ENCODE peak calls at places on chromosomes 11 and 22, in eight cellular contexts. H is amniotic stem cell; C is RCC 7860; Z is T1000; L is NCI-H1105; J is K562; M is KG1; V is stimulated activated CD4-positive, alpha-beta T cell treated with anti-CD3 and anti-CD28 coated beads, Interleukin-12 subunit alpha, Interleukin-12 subunit beta, amount 100 ng/mL, for 24 hours. G is an unnamed sample.

GRCh38 chr11:64146036-64146943 is 19.6 kb downstream of the MACROD1 start:
- DNase-seq in H (no peak), C (peak), Z (peak), L (no peak), J (peak), M (peak), V (peak), G (peak)

GRCh38 chr11:84549221-84549620 is 1077.9 kb downstream of the DLG2 start:
- DNase-seq in H (no peak), C (no peak), Z (no peak), L (no peak), J (no peak), M (no peak), V (no peak), G (no peak)

GRCh38 chr11:128505449-128506058 is 81.8 kb downstream of the ETS1 start:
- DNase-seq in H (no peak), C (no peak), Z (no peak), L (no peak), J (no peak), M (no peak), V (no peak), G (peak)

GRCh38 chr11:124837491-124837856 is 27.8 kb upstream of the ROBO3 start:
- DNase-seq in H (peak), C (peak), Z (peak), L (peak), J (peak), M (peak), V (no peak), G (no peak)

GRCh38 chr22:49367016-49367697 is 460.5 kb downstream of the BRD1 start:
- DNase-seq in H (no peak), C (no peak), Z (no peak), L (no peak), J (no peak), M (no peak), V (no peak), G (no peak)

GRCh38 chr22:47401976-47402770 is 639.7 kb downstream of the TBC1D22A start:
- DNase-seq in H (no peak), C (no peak), Z (no peak), L (no peak), J (no peak), M (no peak), V (no peak), G (no peak)

GRCh38 chr11:63917685-63918523 is 940 bp upstream of the RCOR2 start:
- DNase-seq in H (no peak), C (no peak), Z (no peak), L (no peak), J (peak), M (no peak), V (no peak), G (peak)

GRCh38 chr11:134482865-134483264 is 70.8 kb upstream of the B3GAT1 start:
- DNase-seq in H (no peak), C (no peak), Z (no peak), L (no peak), J (no peak), M (no peak), V (no peak), G (no peak)

GRCh38 chr11:114290503-114291239 is 5.5 kb upstream of the NNMT start:
- DNase-seq in H (no peak), C (no peak), Z (no peak), L (no peak), J (no peak), M (no peak), V (no peak), G (no peak)

GRCh38 chr11:83725161-83725560 is 439.0 kb upstream of the CCDC90B start:
- DNase-seq in H (no peak), C (no peak), Z (no peak), L (no peak), J (no peak), M (no peak), V (no peak), G (no peak)

GRCh38 chr11:102792604-102793003 is 5.4 kb downstream of the MMP1 start:
- DNase-seq in H (no peak), C (no peak), Z (no peak), L (no peak), J (no peak), M (no peak), V (no peak), G (no peak)

GRCh38 chr11:118056806-118057205 is 20.1 kb upstream of the TMPRSS4 start:
- DNase-seq in H (no peak), C (no peak), Z (no peak), L (no peak), J (no peak), M (no peak), V (no peak), G (no peak)

GRCh38 chr22:44711701-44712100 is 9.7 kb downstream of the PRR5 start:
- DNase-seq in H (no peak), C (no peak), Z (no peak), L (no peak), J (no peak), M (no peak), V (no peak), G (no peak)

GRCh38 chr11:102495161-102496042 is 35.1 kb downstream of the MMP7 start:
- DNase-seq in H (peak), C (peak), Z (no peak), L (peak), J (peak), M (peak), V (no peak), G (no peak)

GRCh38 chr11:112665291-112665690 is 295.9 kb upstream of the NCAM1 start:
- DNase-seq in H (no peak), C (no peak), Z (no peak), L (no peak), J (no peak), M (no peak), V (no peak), G (no peak)

GRCh38 chr11:1628506-1629325 is 859 bp upstream of the KRTAP5-5 start:
- DNase-seq in H (no peak), C (no peak), Z (no peak), L (no peak), J (peak), M (no peak), V (peak), G (peak)

GRCh38 chr11:101553891-101554292 is 29.9 kb downstream of the TRPC6 start:
- DNase-seq in H (no peak), C (no peak), Z (no peak), L (no peak), J (no peak), M (no peak), V (no peak), G (no peak)

GRCh38 chr11:68497761-68498160 is 37.2 kb downstream of the PPP6R3 start:
- DNase-seq in H (no peak), C (no peak), Z (no peak), L (no peak), J (no peak), M (no peak), V (no peak), G (no peak)

GRCh38 chr11:132779487-132779886 is 752.8 kb downstream of the OPCML start:
- DNase-seq in H (no peak), C (no peak), Z (no peak), L (no peak), J (no peak), M (no peak), V (no peak), G (no peak)

GRCh38 chr22:50730941-50731661 is 6.9 kb upstream of the ACR start:
- DNase-seq in H (no peak), C (no peak), Z (no peak), L (no peak), J (no peak), M (no peak), V (no peak), G (no peak)

GRCh38 chr11:88522624-88523361 is 185.3 kb upstream of the CTSC start:
- DNase-seq in H (no peak), C (no peak), Z (no peak), L (no peak), J (no peak), M (no peak), V (no peak), G (no peak)

G was measured in activated T-cell treated with anti-CD3 and anti-CD28 coated beads, Interleukin-2, amount 50 U/mL, for 48 hours.